ENCODE peak calls at places on chromosome 12, in ten cellular contexts. N is PC-3; W is colonic mucosa; C is dorsolateral prefrontal cortex; T is IMR-90; S is CD8-positive, alpha-beta T cell; P is lung; L is transverse colon; J is ovary; H is GM23248. Y is an unnamed sample.

GRCh38 chr12:3453947-3454675 is 36.9 kb upstream of the PRMT8 start:
- DNase-seq in N (peak; percentile 94), W (no peak), C (no peak), T (peak; percentile 46), S (no peak), P (no peak), L (no peak), J (no peak), H (peak; percentile 74), Y (peak; percentile 85)

GRCh38 chr12:38954119-38954746 is 48.8 kb upstream of the CPNE8 start:
- DNase-seq in N (no peak), W (no peak), C (no peak), T (no peak), S (no peak), P (no peak), L (no peak), J (no peak), H (no peak), Y (no peak)

GRCh38 chr12:55188573-55188972 is 32.3 kb upstream of the OR10A7 start:
- DNase-seq in N (no peak), W (no peak), C (no peak), T (no peak), S (no peak), P (no peak), L (no peak), J (no peak), H (no peak), Y (no peak)

GRCh38 chr12:14873440-14874185 is 12.0 kb downstream of the MGP start:
- DNase-seq in N (no peak), W (no peak), C (no peak), T (peak; percentile 16), S (no peak), P (no peak), L (no peak), J (no peak), H (no peak), Y (no peak)

GRCh38 chr12:104651812-104652211 is 195.1 kb downstream of the CHST11 start:
- DNase-seq in N (no peak), W (no peak), C (no peak), T (no peak), S (no peak), P (no peak), L (no peak), J (no peak), H (no peak), Y (no peak)

GRCh38 chr12:54608786-54609185 is 20.3 kb upstream of the PPP1R1A start:
- DNase-seq in N (no peak), W (no peak), C (no peak), T (no peak), S (no peak), P (no peak), L (no peak), J (no peak), H (no peak), Y (no peak)

GRCh38 chr12:124380793-124381453 is 86.0 kb downstream of the RFLNA start:
- DNase-seq in N (peak; percentile 51), W (no peak), C (no peak), T (no peak), S (no peak), P (no peak), L (no peak), J (no peak), H (no peak), Y (no peak)

GRCh38 chr12:79033788-79034187 is 169.2 kb downstream of the SYT1 start:
- DNase-seq in N (no peak), W (no peak), C (no peak), T (no peak), S (no peak), P (no peak), L (no peak), J (no peak), H (no peak), Y (no peak)

GRCh38 chr12:5945071-5946008 is at the start of gene ANO2:
- DNase-seq in N (no peak), W (no peak), C (no peak), T (no peak), S (no peak), P (no peak), L (no peak), J (no peak), H (peak; percentile 44), Y (no peak)

GRCh38 chr12:103771466-103771865 is 69.6 kb downstream of the NT5DC3 start:
- DNase-seq in N (peak; percentile 72), W (peak; percentile 37), C (no peak), T (peak; percentile 44), S (no peak), P (peak; percentile 36), L (peak; percentile 17), J (peak; percentile 29), H (peak; percentile 63), Y (no peak)

GRCh38 chr12:70190252-70191010 is 52.8 kb upstream of the CNOT2 start:
- DNase-seq in N (peak; percentile 59), W (no peak), C (no peak), T (peak; percentile 21), S (no peak), P (no peak), L (no peak), J (no peak), H (peak; percentile 46), Y (no peak)

GRCh38 chr12:54956322-54956721 is 28.2 kb downstream of the TESPA1 start:
- DNase-seq in N (no peak), W (no peak), C (no peak), T (no peak), S (no peak), P (no peak), L (no peak), J (no peak), H (no peak), Y (no peak)

GRCh38 chr12:29726321-29726692 is 57.4 kb downstream of the TMTC1 start:
- DNase-seq in N (no peak), W (no peak), C (no peak), T (peak; percentile 38), S (no peak), P (no peak), L (no peak), J (no peak), H (no peak), Y (no peak)

GRCh38 chr12:30913323-30913722 is 13.2 kb upstream of the TSPAN11 start:
- DNase-seq in N (no peak), W (no peak), C (no peak), T (no peak), S (no peak), P (no peak), L (no peak), J (no peak), H (no peak), Y (no peak)

GRCh38 chr12:112001555-112001954 is 11.4 kb downstream of the TMEM116 start:
- DNase-seq in N (no peak), W (no peak), C (no peak), T (peak; percentile 75), S (no peak), P (no peak), L (no peak), J (no peak), H (peak; percentile 39), Y (no peak)
- H3K4me3 ChIP-seq in N (no peak overlapping the region), W (no peak overlapping the region), C (no peak overlapping the region), T (no peak overlapping the region), S (peak overlapping the region; percentile 37), P (no peak overlapping the region), L (no peak overlapping the region), J (no peak overlapping the region), H (no peak overlapping the region), Y (no peak overlapping the region)

GRCh38 chr12:89883630-89884364 is 175.2 kb upstream of the ATP2B1 start:
- DNase-seq in N (no peak), W (no peak), C (no peak), T (peak; percentile 48), S (no peak), P (no peak), L (no peak), J (no peak), H (peak; percentile 49), Y (no peak)

GRCh38 chr12:89882051-89882450 is 173.4 kb upstream of the ATP2B1 start:
- DNase-seq in N (no peak), W (no peak), C (no peak), T (peak; percentile 89), S (no peak), P (no peak), L (no peak), J (no peak), H (peak; percentile 63), Y (no peak)

GRCh38 chr12:89878327-89878726 is 169.7 kb upstream of the ATP2B1 start:
- DNase-seq in N (no peak), W (no peak), C (no peak), T (no peak), S (no peak), P (no peak), L (no peak), J (no peak), H (no peak), Y (no peak)

GRCh38 chr12:89882757-89883156 is 174.1 kb upstream of the ATP2B1 start:
- DNase-seq in N (no peak), W (no peak), C (no peak), T (no peak), S (no peak), P (no peak), L (no peak), J (no peak), H (no peak), Y (no peak)

GRCh38 chr12:89880695-89881350 is 172.2 kb upstream of the ATP2B1 start:
- DNase-seq in N (no peak), W (no peak), C (no peak), T (no peak), S (peak; percentile 47), P (no peak), L (peak; percentile 31), J (no peak), H (no peak), Y (no peak)
- H3K4me3 ChIP-seq in N (no peak overlapping the region), W (no peak overlapping the region), C (no peak overlapping the region), T (no peak overlapping the region), S (no peak overlapping the region), P (no peak overlapping the region), L (no peak overlapping the region), J (no peak overlapping the region), H (no peak overlapping the region), Y (no peak overlapping the region)

GRCh38 chr12:2034633-2035420 is 18.0 kb upstream of the CACNA1C start:
- DNase-seq in N (peak; percentile 75), W (peak; percentile 91), C (peak; percentile 76), T (peak; percentile 66), S (peak; percentile 89), P (peak; percentile 81), L (peak; percentile 93), J (peak; percentile 89), H (peak; percentile 94), Y (peak; percentile 9)
- H3K4me3 ChIP-seq in N (peak overlapping the region; percentile 40), W (peak overlapping the region; percentile 19), C (peak overlapping the region; percentile 67), T (peak overlapping the region; percentile 18), S (peak overlapping the region; percentile 49), P (no peak overlapping the region), L (peak overlapping the region; percentile 16), J (peak overlapping the region; percentile 37), H (peak overlapping the region; percentile 75), Y (peak overlapping the region; percentile 19)

DNA sequence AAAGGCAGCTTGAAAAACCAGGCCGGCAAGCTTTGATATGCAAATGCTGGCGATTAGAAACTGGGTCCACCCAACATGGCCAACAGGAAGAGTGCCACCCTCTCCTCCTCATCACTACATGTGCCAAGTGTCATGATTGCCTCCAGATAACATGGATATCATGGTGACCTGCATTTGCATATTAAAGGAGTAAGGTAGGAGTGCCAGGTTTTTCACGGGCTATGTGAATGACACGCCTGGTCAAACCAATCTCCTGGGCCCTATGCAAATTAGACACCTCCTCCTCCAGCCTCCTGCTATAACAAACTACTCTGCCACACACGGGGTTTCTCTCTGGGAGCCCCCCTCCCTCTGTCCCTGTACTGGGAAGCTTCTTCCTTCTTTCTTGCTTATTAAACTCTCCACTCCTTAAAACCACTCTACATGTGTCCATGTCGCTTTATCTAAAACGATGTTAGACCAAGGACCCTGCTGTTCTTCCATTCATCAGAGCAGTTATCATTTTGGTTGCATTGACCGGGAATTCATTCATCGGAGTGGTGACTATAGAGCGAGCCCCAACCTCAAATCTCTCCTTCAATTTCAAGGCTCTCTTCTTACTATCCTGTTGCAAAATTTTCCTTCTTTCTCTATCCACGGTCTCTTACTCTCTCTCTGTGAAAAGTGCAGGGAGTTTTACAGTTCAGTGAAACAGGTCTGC is 27.5 kb downstream of the APOBEC1 start:
- DNase-seq in N (no peak), W (no peak), C (no peak), T (no peak), S (no peak), P (no peak), L (no peak), J (no peak), H (no peak), Y (no peak)
- H3K4me3 ChIP-seq in N (peak overlapping the region; percentile 37), W (no peak overlapping the region), C (peak overlapping the region; percentile 12), T (no peak overlapping the region), S (no peak overlapping the region), P (no peak overlapping the region), L (no peak overlapping the region), J (no peak overlapping the region), H (no peak overlapping the region), Y (no peak overlapping the region)

Y was measured in kidney epithelial cell.